ENCODE peak calls at places on chromosomes 13 and 19, in ten cellular contexts. A, F, C, R, M, H, P, Q, G and Y are unnamed samples.

GRCh38 chr13:112605531-112605990 is 17.6 kb upstream of the TUBGCP3 start:
- DNase-seq in R (no peak), Q (no peak), P (no peak), F (no peak), M (no peak), A (no peak), H (no peak), C (no peak), G (no peak), Y (no peak)

GRCh38 chr13:73177911-73178565 is 119.2 kb downstream of the KLF5 start:
- DNase-seq in Q (no peak), C (no peak), A (no peak), H (no peak), R (no peak), M (no peak), P (no peak), F (no peak), G (no peak), Y (no peak)

GRCh38 chr13:51501592-51502205 is 48.9 kb upstream of the INTS6 start:
- DNase-seq in G (no peak), P (peak; percentile 65), R (no peak), A (peak; percentile 22), H (no peak), Q (no peak), F (no peak), C (no peak), M (peak; percentile 70), Y (no peak)

GRCh38 chr13:99067160-99067985 is 89.5 kb upstream of the DOCK9 start:
- DNase-seq in R (no peak), P (peak; percentile 87), H (no peak), A (no peak), F (no peak), Q (no peak), G (peak; percentile 15), M (peak; percentile 85), C (no peak), Y (peak; percentile 84)

GRCh38 chr19:15266683-15267082 is 34.4 kb upstream of the EPHX3 start:
- DNase-seq in A (no peak), M (no peak), R (no peak), Q (no peak), P (no peak), H (no peak), F (no peak), C (no peak), G (no peak), Y (no peak)

GRCh38 chr13:51733656-51734334 is 70.2 kb downstream of the DHRS12 start:
- DNase-seq in H (no peak), Q (no peak), M (peak; percentile 15), C (no peak), F (no peak), G (no peak), A (no peak), R (no peak), P (no peak), Y (peak; percentile 19)

GRCh38 chr13:87094646-87095045 is 576.5 kb upstream of the SLITRK5 start:
- DNase-seq in Q (no peak), H (no peak), P (peak; percentile 5), C (no peak), A (no peak), G (no peak), R (peak; percentile 49), F (no peak), M (no peak), Y (no peak)

GRCh38 chr13:85603735-85604134 is 195.5 kb downstream of the SLITRK6 start:
- DNase-seq in H (no peak), R (no peak), F (no peak), Q (no peak), G (no peak), P (no peak), C (no peak), A (no peak), M (no peak), Y (no peak)

GRCh38 chr19:22052644-22053013 is 345 bp downstream of the ZNF257 start:
- DNase-seq in Q (no peak), M (no peak), R (no peak), C (no peak), H (peak; percentile 10), P (no peak), G (no peak), F (no peak), A (peak; percentile 8), Y (no peak)
- H3K27ac ChIP-seq in Q (peak overlapping the region; percentile 25), M (no peak overlapping the region), R (no peak overlapping the region), C (peak overlapping the region; percentile 55), H (no peak overlapping the region), P (no peak overlapping the region), G (no peak overlapping the region), F (peak overlapping the region; percentile 70), A (no peak overlapping the region), Y (no peak overlapping the region)

GRCh38 chr13:31234729-31235128 is 35.0 kb downstream of the B3GLCT start:
- DNase-seq in M (no peak), R (no peak), P (peak; percentile 14), A (no peak), F (no peak), G (no peak), Q (no peak), H (no peak), C (no peak), Y (no peak)

GRCh38 chr13:31240921-31241320 is 41.1 kb downstream of the B3GLCT start:
- DNase-seq in F (no peak), G (no peak), C (no peak), M (no peak), Q (no peak), R (no peak), A (no peak), H (no peak), P (no peak), Y (no peak)

GRCh38 chr13:31236211-31236786 is 36.5 kb downstream of the B3GLCT start:
- DNase-seq in A (peak; percentile 16), M (peak; percentile 54), C (no peak), G (no peak), Q (no peak), F (peak; percentile 18), P (peak; percentile 51), R (peak; percentile 67), H (no peak), Y (peak; percentile 24)
- TF ChIP-seq CTCF in A (peak; percentile 53), M (peak; percentile 77), C (peak; percentile 73), G (peak; percentile 66), Q (no peak), F (peak; percentile 28), P (peak; percentile 89), R (peak; percentile 82), H (peak; percentile 37), Y (peak; percentile 73)

DNA sequence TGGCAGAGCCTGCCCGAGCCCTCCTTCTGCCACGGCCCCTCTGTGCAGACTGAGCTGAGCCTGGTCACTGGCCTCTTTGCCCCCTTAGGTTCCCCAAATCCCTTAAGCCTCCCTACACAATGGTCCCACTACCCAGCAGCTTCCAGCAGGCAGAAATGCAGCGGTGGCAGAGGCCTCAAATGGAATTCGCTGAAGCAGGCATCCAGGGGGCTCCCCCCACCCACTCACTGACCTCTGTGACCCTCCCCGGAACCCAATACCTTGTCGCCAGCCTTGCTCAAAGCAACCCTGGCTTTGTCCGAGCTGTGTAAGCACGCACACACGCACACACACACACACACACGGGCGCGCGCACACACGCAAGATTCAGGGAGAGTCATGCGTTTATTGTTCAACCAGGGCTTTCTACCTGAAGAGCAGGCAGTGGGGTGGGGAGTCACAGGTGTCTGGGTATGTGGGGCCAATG is at the start of gene LIM2:
- DNase-seq in F (no peak), A (no peak), G (no peak), H (no peak), M (no peak), R (peak; percentile 82), P (no peak), C (no peak), Q (no peak), Y (no peak)
- H3K27ac ChIP-seq in F (no peak within 1 kb of the TSS), A (no peak within 1 kb of the TSS), G (no peak within 1 kb of the TSS), H (no peak within 1 kb of the TSS), M (no peak within 1 kb of the TSS), R (peak within 1 kb of the TSS; percentile 53), P (no peak within 1 kb of the TSS), C (no peak within 1 kb of the TSS), Q (no peak within 1 kb of the TSS), Y (no peak within 1 kb of the TSS)

GRCh38 chr19:18919086-18919894 is at the start of the genes COPE and DDX49:
- DNase-seq in C (peak; percentile 96), H (peak; percentile 97), P (peak; percentile 99), A (peak; percentile 99), M (peak; percentile 100), F (peak; percentile 99), G (peak; percentile 97), Q (peak; percentile 97), R (peak; percentile 99), Y (peak; percentile 99)
- TF ChIP-seq CTCF in C (no peak), H (no peak), P (no peak), A (no peak), M (no peak), F (no peak), G (no peak), Q (no peak), R (peak; percentile 4), Y (no peak)

DNA sequence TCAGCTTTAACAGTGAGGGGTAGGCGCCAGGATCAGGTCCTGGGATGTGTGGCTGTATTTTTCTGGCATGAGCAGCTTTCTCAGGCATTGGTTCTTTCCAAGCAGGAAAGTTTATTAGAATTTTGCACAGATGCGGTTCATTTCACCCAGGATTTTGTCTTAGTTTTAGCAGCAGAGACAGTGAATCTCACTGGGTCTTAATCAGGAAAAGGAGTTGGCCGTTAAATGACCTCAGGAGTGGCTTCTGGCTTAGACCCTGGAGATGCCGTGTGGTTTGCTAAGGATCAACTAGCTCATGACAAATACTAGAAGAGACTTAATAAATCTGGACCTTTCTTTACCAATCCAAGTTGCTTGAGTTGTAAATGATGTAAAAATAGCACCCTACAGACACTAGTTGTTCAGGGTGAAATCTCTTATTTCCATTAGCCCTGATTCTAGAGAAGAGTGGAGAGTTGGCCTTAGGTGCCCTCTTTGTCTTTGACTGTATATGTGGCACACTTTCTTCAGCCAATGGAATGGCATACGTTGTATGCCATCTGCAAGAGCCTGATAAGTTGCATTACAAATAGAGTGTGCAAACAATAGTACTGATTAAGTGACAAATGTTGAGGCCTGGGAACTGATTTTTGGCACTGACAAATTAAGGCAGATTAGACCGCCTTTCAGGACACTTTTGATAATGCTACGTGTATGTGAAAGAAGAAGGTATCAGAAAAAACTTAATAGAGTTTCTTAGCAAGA is 34.0 kb downstream of the LRCH1 start:
- DNase-seq in Q (no peak), P (no peak), H (no peak), R (no peak), A (no peak), M (no peak), F (no peak), G (no peak), C (no peak), Y (no peak)
- H3K27ac ChIP-seq in Q (no peak overlapping the region), P (no peak overlapping the region), H (no peak overlapping the region), R (peak overlapping the region; percentile 9), A (no peak overlapping the region), M (no peak overlapping the region), F (no peak overlapping the region), G (no peak overlapping the region), C (no peak overlapping the region), Y (no peak overlapping the region)